ENCODE peak calls at places on chromosome 18, in four cellular contexts. A is CD4-positive, alpha-beta memory T cell; G is GM12864; U is stimulated activated CD4-positive, alpha-beta T cell treated with anti-CD3 and anti-CD28 coated beads, Interleukin-15, amount 100 ng/mL, for 24 hours. R is an unnamed sample.

GRCh38 chr18:56702946-56703345 is 51.8 kb downstream of the WDR7 start:
- DNase-seq in A (peak), G (no peak), U (peak), R (peak)

GRCh38 chr18:41985914-41986313 is 30.9 kb downstream of the PIK3C3 start:
- DNase-seq in A (no peak), G (no peak), U (no peak), R (no peak)

GRCh38 chr18:76686737-76687231 is 135.6 kb upstream of the ZNF236 start:
- DNase-seq in A (peak), G (no peak), U (peak), R (peak)

GRCh38 chr18:27723168-27723567 is 453.8 kb downstream of the CDH2 start:
- DNase-seq in A (no peak), G (no peak), U (no peak), R (no peak)

GRCh38 chr18:13813271-13813849 is 10.6 kb upstream of the MC5R start:
- DNase-seq in A (peak), G (no peak), U (peak), R (peak)

GRCh38 chr18:3983351-3983969 is 471.6 kb downstream of the DLGAP1 start:
- DNase-seq in A (no peak), G (no peak), U (no peak), R (no peak)

GRCh38 chr18:7177131-7177744 is 53.7 kb upstream of the LRRC30 start:
- DNase-seq in A (no peak), G (no peak), U (peak), R (peak)

GRCh38 chr18:68779169-68779568 is 18.7 kb upstream of the CCDC102B start:
- DNase-seq in A (no peak), G (no peak), U (no peak), R (no peak)

GRCh38 chr18:8876887-8877286 is 171.5 kb downstream of the MTCL1 start:
- DNase-seq in A (no peak), G (no peak), U (no peak), R (no peak)

GRCh38 chr18:28511421-28511821 is 334.5 kb upstream of the CDH2 start:
- DNase-seq in A (no peak), G (no peak), U (no peak), R (no peak)

GRCh38 chr18:3183103-3183717 is 36.6 kb downstream of the MYOM1 start:
- DNase-seq in A (no peak), G (no peak), U (no peak), R (no peak)

GRCh38 chr18:74806700-74807416 is 209.2 kb downstream of the ZNF407 start:
- DNase-seq in A (no peak), G (peak), U (no peak), R (no peak)

GRCh38 chr18:66587430-66587829 is 16.5 kb downstream of the CDH19 start:
- DNase-seq in A (no peak), G (no peak), U (no peak), R (no peak)

GRCh38 chr18:61335737-61336555 is 2.7 kb downstream of the CDH20 start:
- DNase-seq in A (no peak), G (no peak), U (no peak), R (no peak)

GRCh38 chr18:49813071-49813320 is 337 bp downstream of the ACAA2 start:
- DNase-seq in A (no peak), G (no peak), U (no peak), R (no peak)

GRCh38 chr18:30787410-30787809 is 255.1 kb downstream of the DSC3 start:
- DNase-seq in A (no peak), G (no peak), U (no peak), R (no peak)

GRCh38 chr18:79609021-79609461 is 70.6 kb upstream of the CTDP1 start:
- DNase-seq in A (no peak), G (no peak), U (no peak), R (no peak)

GRCh38 chr18:50418650-50419049 is 43.8 kb downstream of the SKA1 start:
- DNase-seq in A (no peak), G (no peak), U (no peak), R (no peak)

R was measured in CD4-positive, CD25-positive, alpha-beta regulatory T cell.